ENCODE peak calls at places on chromosomes 12 and 14, in five cellular contexts. One of them, this sample, is unnamed.

GRCh38 chr12:116999066-116999465 is 88.3 kb downstream of the FBXW8 start:
- DNase-seq in IMR-90: no peak
- DNase-seq in K562: no peak
- DNase-seq in A549: no peak
- DNase-seq in HepG2: no peak
- DNase-seq in this sample: no peak

GRCh38 chr14:76917759-76918175 is 91.6 kb downstream of the LRRC74A start:
- DNase-seq in K562: no peak
- DNase-seq in A549: no peak
- DNase-seq in HepG2: no peak
- DNase-seq in IMR-90: no peak
- DNase-seq in this sample: no peak

GRCh38 chr12:76030378-76031080 is 1.0 kb downstream of the PHLDA1 start:
- DNase-seq in HepG2: no peak
- DNase-seq in K562: no peak
- DNase-seq in A549: peak; percentile 70
- DNase-seq in IMR-90: peak; percentile 52
- DNase-seq in this sample: no peak

GRCh38 chr12:110367209-110367864 is 36.2 kb downstream of the ANAPC7 start:
- DNase-seq in K562: no peak
- DNase-seq in A549: no peak
- DNase-seq in IMR-90: peak; percentile 40
- DNase-seq in HepG2: no peak
- DNase-seq in this sample: no peak

GRCh38 chr14:50520947-50521815 is 11.2 kb downstream of the MAP4K5 start:
- DNase-seq in IMR-90: peak; percentile 95
- DNase-seq in K562: no peak
- DNase-seq in A549: peak; percentile 66
- DNase-seq in HepG2: no peak
- DNase-seq in this sample: no peak

GRCh38 chr14:55180434-55180833 is 11.0 kb downstream of the DLGAP5 start:
- DNase-seq in HepG2: no peak
- DNase-seq in A549: no peak
- DNase-seq in K562: no peak
- DNase-seq in IMR-90: peak; percentile 38
- DNase-seq in this sample: no peak

GRCh38 chr12:6200266-6201198 is at the start of gene CD9:
- DNase-seq in HepG2: no peak
- DNase-seq in K562: peak; percentile 24
- DNase-seq in A549: peak; percentile 78
- DNase-seq in IMR-90: no peak
- DNase-seq in this sample: peak; percentile 72

GRCh38 chr12:117012189-117012805 is 86.9 kb downstream of the TESC start:
- DNase-seq in K562: no peak
- DNase-seq in A549: no peak
- DNase-seq in HepG2: no peak
- DNase-seq in IMR-90: peak; percentile 41
- DNase-seq in this sample: no peak

GRCh38 chr14:79825046-79825521 is 386.2 kb downstream of the DIO2 start:
- DNase-seq in HepG2: no peak
- DNase-seq in A549: no peak
- DNase-seq in K562: no peak
- DNase-seq in IMR-90: peak; percentile 52
- DNase-seq in this sample: no peak

GRCh38 chr14:64296561-64296960 is 2.4 kb upstream of the ESR2 start:
- DNase-seq in HepG2: no peak
- DNase-seq in K562: no peak
- DNase-seq in IMR-90: peak; percentile 15
- DNase-seq in A549: no peak
- DNase-seq in this sample: no peak

GRCh38 chr14:65320661-65321308 is 91.7 kb upstream of the FUT8 start:
- DNase-seq in HepG2: no peak
- DNase-seq in IMR-90: no peak
- DNase-seq in A549: no peak
- DNase-seq in K562: no peak
- DNase-seq in this sample: no peak

GRCh38 chr14:49173765-49174373 is 412.3 kb downstream of the RPS29 start:
- DNase-seq in HepG2: peak; percentile 63
- DNase-seq in IMR-90: peak; percentile 69
- DNase-seq in K562: peak; percentile 45
- DNase-seq in A549: peak; percentile 77
- DNase-seq in this sample: peak; percentile 53

GRCh38 chr12:15168279-15168678 is 52.9 kb downstream of the RERG start:
- DNase-seq in K562: no peak
- DNase-seq in A549: no peak
- DNase-seq in IMR-90: no peak
- DNase-seq in HepG2: no peak
- DNase-seq in this sample: no peak

GRCh38 chr12:64109706-64110105 is 112.4 kb downstream of the KICS2 start:
- DNase-seq in K562: no peak
- DNase-seq in A549: no peak
- DNase-seq in HepG2: no peak
- DNase-seq in IMR-90: peak; percentile 44
- DNase-seq in this sample: no peak

GRCh38 chr14:104161601-104162367 is 23.4 kb downstream of the KIF26A start:
- DNase-seq in A549: no peak
- DNase-seq in K562: no peak
- DNase-seq in IMR-90: no peak
- DNase-seq in HepG2: no peak
- DNase-seq in this sample: no peak

GRCh38 chr12:90909069-90909676 is 45.8 kb downstream of the CCER1 start:
- DNase-seq in A549: peak; percentile 59
- DNase-seq in K562: peak; percentile 7
- DNase-seq in HepG2: peak; percentile 6
- DNase-seq in IMR-90: peak; percentile 67
- DNase-seq in this sample: peak; percentile 46

DNA sequence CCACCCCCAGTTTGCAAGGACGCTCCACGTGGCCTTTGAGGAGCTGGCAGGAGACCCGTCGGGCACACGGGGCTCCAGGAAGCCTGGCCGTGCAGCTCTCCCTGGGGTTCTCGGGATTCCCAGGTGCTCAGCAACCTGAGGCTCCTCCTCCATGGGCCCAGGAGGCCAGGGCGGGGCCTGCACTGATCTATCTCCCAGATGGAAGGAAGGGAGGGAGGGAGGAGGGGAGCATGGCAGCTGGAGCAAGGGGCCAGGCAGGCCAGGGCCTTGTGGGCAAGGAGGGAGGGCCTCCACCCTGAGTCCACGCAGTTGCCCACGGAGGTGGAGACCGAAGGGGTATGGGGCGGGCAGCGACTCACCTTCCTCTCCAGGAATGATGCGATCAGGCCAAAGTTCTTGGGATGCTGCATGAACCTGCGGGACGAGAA is 127.3 kb downstream of the RFLNA start:
- DNase-seq in A549: peak; percentile 58
- DNase-seq in HepG2: no peak
- DNase-seq in K562: peak; percentile 54
- DNase-seq in IMR-90: no peak
- DNase-seq in this sample: no peak
- TF ChIP-seq MAFK in A549: no peak
- TF ChIP-seq MAFK in HepG2: no peak
- TF ChIP-seq MAFK in K562: no peak
- TF ChIP-seq MAFK in IMR-90: no peak
- TF ChIP-seq MAFK in this sample: no peak

GRCh38 chr12:49137476-49137875 is 6.3 kb upstream of the TUBA1B start:
- DNase-seq in K562: no peak
- DNase-seq in IMR-90: no peak
- DNase-seq in A549: no peak
- DNase-seq in HepG2: no peak
- DNase-seq in this sample: no peak

GRCh38 chr12:49133014-49133413 is 1.8 kb upstream of the TUBA1B start:
- DNase-seq in HepG2: no peak
- DNase-seq in K562: peak; percentile 44
- DNase-seq in A549: no peak
- DNase-seq in IMR-90: no peak
- DNase-seq in this sample: no peak

GRCh38 chr12:49138999-49139398 is 7.8 kb upstream of the TUBA1B start:
- DNase-seq in IMR-90: no peak
- DNase-seq in HepG2: no peak
- DNase-seq in A549: no peak
- DNase-seq in K562: no peak
- DNase-seq in this sample: no peak

GRCh38 chr12:49133590-49133989 is 2.4 kb upstream of the TUBA1B start:
- DNase-seq in HepG2: no peak
- DNase-seq in IMR-90: no peak
- DNase-seq in A549: no peak
- DNase-seq in K562: no peak
- DNase-seq in this sample: no peak

DNA sequence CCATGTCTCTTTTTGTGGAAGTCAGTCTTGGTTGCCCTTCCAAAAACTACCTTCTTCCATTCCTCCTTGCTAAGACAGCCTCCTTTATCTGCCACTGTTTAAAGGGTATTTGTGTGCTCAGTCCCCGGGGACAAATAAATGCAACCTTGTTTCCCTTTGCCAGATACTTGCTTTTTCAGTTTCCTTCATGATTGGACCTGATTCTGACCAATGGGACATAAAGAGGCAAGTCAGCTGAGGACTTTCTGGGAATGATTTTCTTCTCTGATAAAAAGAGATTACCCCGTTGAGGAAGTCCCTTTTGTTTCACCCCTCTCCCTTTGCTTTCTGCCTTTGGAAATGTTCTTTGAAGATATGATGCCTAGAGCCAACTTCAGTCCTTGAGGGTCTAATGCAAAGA is 7.4 kb upstream of the TUBA1B start:
- DNase-seq in A549: peak; percentile 37
- DNase-seq in HepG2: no peak
- DNase-seq in IMR-90: no peak
- DNase-seq in K562: peak; percentile 59
- DNase-seq in this sample: no peak
- TF ChIP-seq MAFK in A549: no peak
- TF ChIP-seq MAFK in HepG2: no peak
- TF ChIP-seq MAFK in IMR-90: no peak
- TF ChIP-seq MAFK in K562: no peak
- TF ChIP-seq MAFK in this sample: no peak

DNA sequence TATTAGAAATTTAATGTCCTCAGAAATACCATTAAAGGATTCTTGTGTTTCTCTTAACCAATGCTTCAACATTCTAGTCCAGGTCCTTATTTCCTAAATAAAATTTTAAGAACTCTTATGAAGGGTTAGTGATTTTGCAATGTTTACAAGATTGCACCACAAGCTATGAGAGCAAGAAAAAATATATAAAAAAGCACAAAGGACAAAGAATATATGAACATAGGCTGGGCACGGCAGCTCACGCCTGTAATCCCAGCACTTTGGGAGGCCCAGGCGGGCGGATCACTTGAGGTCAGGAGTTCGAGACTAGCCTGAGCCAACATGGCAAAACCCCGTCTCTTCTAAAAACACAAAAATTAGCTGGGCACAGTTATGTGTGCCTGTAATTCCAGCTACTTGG is 7.6 kb downstream of the RACGAP1 start:
- DNase-seq in A549: no peak
- DNase-seq in IMR-90: peak; percentile 61
- DNase-seq in HepG2: no peak
- DNase-seq in K562: no peak
- DNase-seq in this sample: no peak
- TF ChIP-seq MAFK in A549: no peak
- TF ChIP-seq MAFK in IMR-90: no peak
- TF ChIP-seq MAFK in HepG2: no peak
- TF ChIP-seq MAFK in K562: no peak
- TF ChIP-seq MAFK in this sample: no peak

GRCh38 chr12:123118397-123118945 is 32.4 kb downstream of the PITPNM2 start:
- DNase-seq in IMR-90: peak; percentile 78
- DNase-seq in K562: no peak
- DNase-seq in A549: no peak
- DNase-seq in HepG2: no peak
- DNase-seq in this sample: no peak

GRCh38 chr12:123121670-123122069 is 29.2 kb downstream of the PITPNM2 start:
- DNase-seq in K562: no peak
- DNase-seq in IMR-90: no peak
- DNase-seq in A549: no peak
- DNase-seq in HepG2: no peak
- DNase-seq in this sample: no peak

GRCh38 chr12:123122649-123123048 is 28.2 kb downstream of the PITPNM2 start:
- DNase-seq in IMR-90: no peak
- DNase-seq in A549: no peak
- DNase-seq in HepG2: no peak
- DNase-seq in K562: no peak
- DNase-seq in this sample: no peak

GRCh38 chr12:123120452-123121166 is 30.3 kb downstream of the PITPNM2 start:
- DNase-seq in A549: no peak
- DNase-seq in IMR-90: no peak
- DNase-seq in HepG2: no peak
- DNase-seq in K562: no peak
- DNase-seq in this sample: no peak

DNA sequence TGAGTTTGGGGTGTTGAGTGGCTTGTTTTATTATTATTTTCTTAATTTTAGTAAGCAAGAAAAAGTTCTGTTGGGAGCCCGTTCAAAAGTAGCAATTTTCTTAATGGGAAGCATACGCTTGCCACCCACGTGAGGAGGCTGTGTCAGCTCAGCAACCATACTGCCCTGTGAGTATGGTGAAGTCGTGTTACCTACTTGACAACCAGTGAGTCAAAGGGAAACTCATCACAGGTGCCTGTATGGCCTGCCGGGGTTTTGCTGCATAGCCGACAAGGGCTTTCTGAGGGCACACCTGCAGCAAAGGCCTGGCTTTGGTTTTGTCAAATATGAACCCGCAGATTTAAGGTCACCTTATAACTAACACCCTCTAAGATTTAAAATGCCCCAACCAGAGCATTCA is 31.1 kb downstream of the PITPNM2 start:
- DNase-seq in A549: no peak
- DNase-seq in K562: no peak
- DNase-seq in IMR-90: no peak
- DNase-seq in HepG2: no peak
- DNase-seq in this sample: no peak
- TF ChIP-seq MAFK in A549: no peak
- TF ChIP-seq MAFK in K562: no peak
- TF ChIP-seq MAFK in IMR-90: no peak
- TF ChIP-seq MAFK in HepG2: no peak
- TF ChIP-seq MAFK in this sample: no peak

DNA sequence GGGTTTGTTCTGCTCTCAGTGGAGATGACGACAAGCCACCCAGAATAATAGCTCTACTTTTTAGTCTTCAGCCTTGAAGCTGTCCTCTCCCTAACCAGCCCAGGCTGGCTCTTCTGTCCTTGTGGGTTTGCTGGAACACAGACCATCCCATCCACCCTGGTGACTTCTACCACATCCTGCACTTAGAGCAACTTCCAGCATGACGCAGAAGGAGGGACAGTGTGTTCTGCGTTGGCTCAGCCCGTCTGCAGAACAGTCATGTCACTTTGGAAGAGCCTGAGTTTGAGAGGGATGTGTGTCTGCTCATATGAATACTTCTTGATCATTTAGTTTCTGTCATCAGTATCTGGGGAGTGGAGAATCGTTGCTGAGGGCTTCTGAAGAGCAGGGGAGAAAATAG is 198.0 kb downstream of the CACNA1C start:
- DNase-seq in K562: no peak
- DNase-seq in HepG2: no peak
- DNase-seq in IMR-90: no peak
- DNase-seq in A549: no peak
- DNase-seq in this sample: no peak
- TF ChIP-seq MAFK in K562: no peak
- TF ChIP-seq MAFK in HepG2: no peak
- TF ChIP-seq MAFK in IMR-90: no peak
- TF ChIP-seq MAFK in A549: no peak
- TF ChIP-seq MAFK in this sample: no peak

This sample was measured in H1.